ENCODE peak calls at places on chromosomes 5 and 9, in ten cellular contexts. V is Peyer's patch, E is stomach, D is mammary epithelial cell, M is endothelial cell of umbilical vein, G is colonic mucosa, Q is upper lobe of right lung, X is endodermal cell, J is WERI-Rb-1, P is AG04450. T is an unnamed sample.

GRCh38 chr9:95167998-95168397 is 149.5 kb downstream of the FANCC start:
- DNase-seq in V (no peak), E (peak), D (peak), M (peak), G (peak), Q (no peak), X (peak), J (peak), P (peak), T (peak)

GRCh38 chr9:126952180-126952960 is 37.8 kb downstream of the RALGPS1 start:
- DNase-seq in V (no peak), E (no peak), D (no peak), M (no peak), G (no peak), Q (no peak), X (no peak), J (no peak), P (peak), T (no peak)

GRCh38 chr5:164335837-164336236 is 830.4 kb downstream of the MAT2B start:
- DNase-seq in V (no peak), E (no peak), D (peak), M (peak), G (no peak), Q (no peak), X (no peak), J (no peak), P (no peak), T (no peak)

GRCh38 chr9:132753593-132753880 is 83.3 kb downstream of the GTF3C4 start:
- DNase-seq in V (no peak), E (no peak), D (no peak), M (no peak), G (no peak), Q (peak), X (peak), J (no peak), P (no peak), T (no peak)

GRCh38 chr5:136007271-136007670 is 21.5 kb upstream of the TGFBI start:
- DNase-seq in V (no peak), E (no peak), D (no peak), M (no peak), G (peak), Q (no peak), X (peak), J (no peak), P (no peak), T (no peak)

GRCh38 chr5:173716058-173716682 is 99.7 kb upstream of the BOD1 start:
- DNase-seq in V (no peak), E (no peak), D (no peak), M (no peak), G (no peak), Q (no peak), X (no peak), J (no peak), P (no peak), T (no peak)

GRCh38 chr5:158461240-158461854 is 602.4 kb upstream of the CLINT1 start:
- DNase-seq in V (no peak), E (no peak), D (no peak), M (no peak), G (no peak), Q (no peak), X (no peak), J (no peak), P (no peak), T (no peak)

GRCh38 chr5:150774145-150774544 is 4.4 kb upstream of the SMIM3 start:
- DNase-seq in V (no peak), E (no peak), D (peak), M (peak), G (no peak), Q (no peak), X (no peak), J (no peak), P (no peak), T (no peak)

GRCh38 chr5:113612060-113612496 is 98.6 kb downstream of the YTHDC2 start:
- DNase-seq in V (no peak), E (no peak), D (peak), M (peak), G (no peak), Q (no peak), X (no peak), J (no peak), P (peak), T (no peak)

GRCh38 chr5:149442563-149443182 is 63.6 kb upstream of the IL17B start:
- DNase-seq in V (peak), E (peak), D (peak), M (peak), G (peak), Q (peak), X (peak), J (peak), P (peak), T (peak)
- H3K27ac ChIP-seq in V (peak), E (peak), D (peak), M (no peak), G (peak), Q (peak), X (no peak), J (no peak), P (peak), T (no peak)

GRCh38 chr5:73469878-73470277 is 21.3 kb upstream of the FOXD1 start:
- DNase-seq in V (no peak), E (no peak), D (no peak), M (no peak), G (no peak), Q (no peak), X (no peak), J (no peak), P (no peak), T (no peak)
- H3K27ac ChIP-seq in V (no peak), E (no peak), D (no peak), M (no peak), G (no peak), Q (no peak), X (no peak), J (no peak), P (no peak), T (no peak)

DNA sequence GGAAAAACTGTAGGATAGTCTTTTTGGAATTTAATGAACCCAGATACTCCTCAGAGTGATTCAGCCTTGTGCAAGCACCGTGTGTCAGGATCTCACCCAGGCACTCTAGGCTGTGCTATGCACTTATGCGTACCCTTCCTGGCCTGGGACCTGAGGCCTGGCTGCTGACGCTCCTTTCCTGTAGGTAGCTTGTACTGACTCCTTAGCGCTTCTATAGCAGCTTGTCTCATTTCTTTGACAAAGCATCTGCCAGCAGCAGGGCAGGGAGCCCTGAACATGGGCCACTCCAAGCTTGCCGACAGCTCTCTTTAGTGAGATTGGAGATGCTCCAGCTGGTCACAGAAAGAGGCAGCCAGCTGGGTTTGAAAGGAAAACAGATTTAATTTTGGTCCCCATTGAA is 147.3 kb downstream of the SGCD start:
- DNase-seq in V (no peak), E (no peak), D (no peak), M (no peak), G (peak), Q (no peak), X (no peak), J (no peak), P (no peak), T (no peak)
- H3K27ac ChIP-seq in V (peak), E (peak), D (no peak), M (no peak), G (peak), Q (no peak), X (no peak), J (no peak), P (no peak), T (no peak)

GRCh38 chr9:113349044-113349433 is 302 bp upstream of the BSPRY start:
- DNase-seq in V (no peak), E (no peak), D (no peak), M (no peak), G (no peak), Q (no peak), X (no peak), J (no peak), P (no peak), T (no peak)

GRCh38 chr9:113345165-113345564 is 4.2 kb upstream of the BSPRY start:
- DNase-seq in V (no peak), E (no peak), D (no peak), M (no peak), G (no peak), Q (no peak), X (no peak), J (no peak), P (no peak), T (no peak)

GRCh38 chr9:113345693-113346092 is 3.6 kb upstream of the BSPRY start:
- DNase-seq in V (no peak), E (no peak), D (no peak), M (no peak), G (no peak), Q (no peak), X (peak), J (no peak), P (no peak), T (no peak)

GRCh38 chr9:113349434-113350337 is at the start of gene BSPRY:
- DNase-seq in V (peak), E (peak), D (no peak), M (no peak), G (peak), Q (peak), X (peak), J (no peak), P (no peak), T (no peak)

DNA sequence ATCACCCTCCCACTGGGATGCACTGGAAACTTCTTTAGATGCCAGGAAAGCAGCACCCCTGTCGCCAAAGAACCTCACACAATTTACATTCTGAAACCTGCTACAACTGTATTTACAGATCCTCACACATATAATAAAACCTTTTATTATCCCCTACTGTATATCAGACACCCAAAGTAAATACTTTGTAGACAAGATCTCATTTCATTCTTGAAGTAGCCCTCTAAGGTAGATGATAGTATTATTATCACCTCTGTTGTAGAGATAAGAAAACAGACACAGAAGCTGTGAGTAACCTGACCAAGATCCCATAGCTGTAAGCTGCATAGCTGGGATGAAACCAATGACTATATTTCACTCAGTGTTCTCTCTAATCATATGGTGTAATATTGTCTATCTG is 1.9 kb upstream of the BSPRY start:
- DNase-seq in V (no peak), E (no peak), D (no peak), M (no peak), G (no peak), Q (no peak), X (peak), J (no peak), P (no peak), T (no peak)
- H3K27ac ChIP-seq in V (no peak), E (no peak), D (no peak), M (no peak), G (peak), Q (no peak), X (no peak), J (no peak), P (no peak), T (no peak)

GRCh38 chr9:131214931-131215330 is 61.4 kb downstream of the FAM78A start:
- DNase-seq in V (no peak), E (no peak), D (no peak), M (peak), G (no peak), Q (no peak), X (no peak), J (no peak), P (no peak), T (no peak)
- H3K27ac ChIP-seq in V (no peak), E (no peak), D (no peak), M (peak), G (no peak), Q (no peak), X (no peak), J (no peak), P (no peak), T (no peak)

DNA sequence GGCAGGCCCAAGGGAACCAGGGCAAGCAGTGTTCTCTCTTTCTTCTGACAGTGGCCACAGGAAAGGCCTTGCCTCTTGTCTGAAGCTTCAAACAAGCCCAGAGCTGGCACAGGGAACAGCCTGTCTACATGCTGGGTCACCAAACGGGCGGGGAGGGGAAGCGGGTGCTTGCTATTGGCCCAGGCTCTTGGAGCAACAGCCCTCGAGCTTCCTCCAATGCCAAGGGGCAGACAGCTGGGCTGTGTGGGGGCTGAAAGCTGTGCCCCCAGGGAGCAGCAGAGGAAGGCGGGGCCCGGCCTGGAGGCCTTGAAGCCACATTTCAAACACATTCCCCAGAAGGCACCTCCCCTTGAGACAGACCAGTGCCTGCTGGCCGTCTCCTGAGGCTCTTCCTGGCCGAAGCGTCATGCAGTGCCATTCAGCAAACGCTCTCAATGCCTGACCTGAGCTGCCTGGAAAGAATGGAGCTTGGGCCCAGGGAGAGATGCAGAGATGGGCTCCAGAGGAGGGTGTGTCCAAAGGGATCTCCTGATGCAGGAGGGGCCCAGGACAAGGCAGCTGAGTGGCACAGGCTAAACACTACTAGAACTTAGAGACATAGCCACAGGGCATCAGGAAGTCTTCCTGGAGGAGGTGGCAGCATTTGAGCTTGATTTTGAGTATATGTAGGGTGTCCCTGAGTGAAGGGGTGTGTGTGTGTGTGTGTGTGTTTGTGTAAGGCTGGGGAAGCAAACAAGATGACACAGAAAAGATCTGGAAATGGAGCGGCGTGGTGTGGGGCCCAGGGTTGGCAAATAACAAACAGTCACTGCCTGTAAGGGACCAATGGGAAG is 2.5 kb downstream of the FIBCD1 start:
- DNase-seq in V (no peak), E (no peak), D (peak), M (peak), G (peak), Q (no peak), X (peak), J (no peak), P (no peak), T (no peak)
- H3K27ac ChIP-seq in V (no peak), E (no peak), D (no peak), M (no peak), G (no peak), Q (peak), X (peak), J (no peak), P (peak), T (no peak)

DNA sequence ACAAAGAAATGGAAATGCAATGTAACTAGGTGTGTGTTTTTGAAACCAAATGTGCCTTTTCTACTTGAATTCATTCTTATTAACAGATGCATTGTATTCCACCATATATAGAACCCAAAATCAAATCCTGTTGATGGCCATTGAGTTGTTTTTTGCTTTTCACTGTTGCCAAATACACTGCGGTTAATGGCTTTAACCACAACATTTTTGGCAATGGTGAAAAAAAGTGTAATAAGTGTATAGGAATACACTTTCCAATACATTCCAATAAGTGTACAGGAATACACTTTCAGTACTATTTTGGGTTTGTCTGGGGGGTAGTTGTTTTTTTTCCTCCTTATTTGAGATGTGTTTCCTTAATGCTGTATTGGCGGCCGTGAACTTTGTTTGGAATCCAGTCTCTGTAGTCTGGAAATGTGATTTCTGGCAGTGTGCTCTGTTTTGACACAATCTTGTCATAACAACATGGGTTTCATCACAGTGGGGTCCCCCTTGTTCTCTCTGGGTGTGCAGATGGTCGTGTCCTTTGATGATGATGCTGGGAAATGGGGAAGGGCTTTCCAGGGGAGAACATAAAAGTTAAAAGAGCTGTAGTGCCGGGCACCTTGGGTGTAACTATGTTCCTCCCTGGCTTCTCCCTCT is 44.5 kb downstream of the RCL1 start:
- DNase-seq in V (no peak), E (no peak), D (no peak), M (no peak), G (no peak), Q (no peak), X (no peak), J (no peak), P (no peak), T (no peak)
- H3K27ac ChIP-seq in V (peak), E (no peak), D (no peak), M (no peak), G (no peak), Q (no peak), X (no peak), J (no peak), P (peak), T (no peak)

GRCh38 chr5:38445374-38446028 is 110.9 kb downstream of the LIFR start:
- DNase-seq in V (no peak), E (no peak), D (no peak), M (peak), G (no peak), Q (peak), X (peak), J (no peak), P (no peak), T (no peak)

GRCh38 chr5:38450627-38451371 is 105.6 kb downstream of the LIFR start:
- DNase-seq in V (no peak), E (no peak), D (no peak), M (peak), G (no peak), Q (no peak), X (peak), J (no peak), P (no peak), T (no peak)

GRCh38 chr5:38448553-38449350 is 107.7 kb downstream of the LIFR start:
- DNase-seq in V (no peak), E (no peak), D (no peak), M (no peak), G (no peak), Q (no peak), X (peak), J (no peak), P (no peak), T (no peak)

GRCh38 chr5:38446029-38446522 is 110.4 kb downstream of the LIFR start:
- DNase-seq in V (no peak), E (no peak), D (no peak), M (no peak), G (no peak), Q (no peak), X (no peak), J (no peak), P (no peak), T (no peak)

GRCh38 chr5:38447786-38448185 is 108.7 kb downstream of the LIFR start:
- DNase-seq in V (no peak), E (no peak), D (no peak), M (no peak), G (no peak), Q (no peak), X (no peak), J (no peak), P (no peak), T (no peak)
- H3K27ac ChIP-seq in V (no peak), E (peak), D (no peak), M (no peak), G (no peak), Q (no peak), X (no peak), J (no peak), P (no peak), T (no peak)

DNA sequence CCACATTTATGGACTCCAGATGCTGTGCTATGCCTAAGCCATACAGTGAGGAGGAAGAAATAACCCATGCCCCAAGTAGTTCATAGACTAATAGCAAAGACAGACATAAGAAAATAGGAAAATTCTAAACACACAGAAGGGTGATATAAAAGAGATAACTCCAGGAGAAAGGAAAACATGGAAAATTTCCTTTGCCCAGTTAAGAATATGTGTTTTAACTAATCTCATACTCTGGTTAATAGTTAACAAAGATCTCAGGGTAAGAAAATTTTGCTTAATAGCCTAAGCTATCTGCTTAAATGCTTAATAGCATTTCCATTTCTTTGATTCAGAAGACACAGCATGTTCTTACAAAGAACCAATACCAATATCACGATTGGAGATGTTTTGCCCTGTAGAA is 358.0 kb downstream of the MSX2 start:
- DNase-seq in V (no peak), E (no peak), D (no peak), M (no peak), G (no peak), Q (no peak), X (no peak), J (no peak), P (no peak), T (no peak)
- H3K27ac ChIP-seq in V (no peak), E (no peak), D (no peak), M (no peak), G (no peak), Q (no peak), X (no peak), J (no peak), P (no peak), T (no peak)

GRCh38 chr5:181234455-181235306 is 9.0 kb downstream of the RACK1 start:
- DNase-seq in V (no peak), E (no peak), D (no peak), M (no peak), G (no peak), Q (no peak), X (peak), J (no peak), P (no peak), T (no peak)
- H3K27ac ChIP-seq in V (no peak), E (no peak), D (no peak), M (no peak), G (no peak), Q (no peak), X (peak), J (no peak), P (peak), T (no peak)

T was measured in CD4-positive, alpha-beta T cell.